ENCODE peak calls at places on chromosomes 1 and 21, in eight cellular contexts. Y is OCI-LY7, O is mucosa of descending colon, P is BE2C, E is tibial artery, L is suprapubic skin, Z is GM23338, I is body of pancreas. X is an unnamed sample.

GRCh38 chr1:61083014-61083798 is 845 bp downstream of the NFIA start:
- DNase-seq in Y (peak), O (peak), P (peak), E (no peak), L (no peak), Z (peak), I (peak), X (no peak)

GRCh38 chr1:216119600-216119999 is 303.6 kb downstream of the USH2A start:
- DNase-seq in Y (peak), O (no peak), P (peak), E (no peak), L (no peak), Z (peak), I (no peak), X (no peak)

GRCh38 chr1:231803353-231803752 is 176.8 kb downstream of the DISC1 start:
- DNase-seq in Y (no peak), O (no peak), P (no peak), E (peak), L (no peak), Z (no peak), I (no peak), X (no peak)

GRCh38 chr1:43908226-43908625 is 25.4 kb upstream of the ARTN start:
- DNase-seq in Y (no peak), O (no peak), P (no peak), E (no peak), L (no peak), Z (no peak), I (no peak), X (no peak)

GRCh38 chr1:244050835-244051444 is at the start of gene ZBTB18:
- DNase-seq in Y (no peak), O (no peak), P (peak), E (no peak), L (no peak), Z (peak), I (peak), X (no peak)

GRCh38 chr1:78301141-78301540 is 189.6 kb upstream of the PTGFR start:
- DNase-seq in Y (no peak), O (no peak), P (no peak), E (no peak), L (no peak), Z (no peak), I (no peak), X (no peak)

GRCh38 chr1:205880923-205881322 is 31.0 kb upstream of the PM20D1 start:
- DNase-seq in Y (no peak), O (no peak), P (no peak), E (no peak), L (no peak), Z (no peak), I (no peak), X (no peak)

GRCh38 chr1:204188959-204189639 is 7.2 kb downstream of the KISS1 start:
- DNase-seq in Y (no peak), O (no peak), P (no peak), E (no peak), L (no peak), Z (no peak), I (no peak), X (no peak)

GRCh38 chr1:179230251-179230650 is 774 bp upstream of the ABL2 start:
- DNase-seq in Y (peak), O (no peak), P (no peak), E (no peak), L (no peak), Z (no peak), I (no peak), X (no peak)

GRCh38 chr1:108639899-108640560 is 20.9 kb downstream of the HENMT1 start:
- DNase-seq in Y (no peak), O (no peak), P (peak), E (no peak), L (no peak), Z (no peak), I (no peak), X (no peak)

GRCh38 chr1:211420389-211420788 is 71.6 kb downstream of the RD3 start:
- DNase-seq in Y (no peak), O (no peak), P (no peak), E (no peak), L (no peak), Z (no peak), I (no peak), X (no peak)

GRCh38 chr1:1040004-1040991 is 20.4 kb downstream of the AGRN start:
- DNase-seq in Y (peak), O (peak), P (peak), E (peak), L (no peak), Z (peak), I (peak), X (peak)

GRCh38 chr1:90201467-90202358 is 206.8 kb downstream of the ZNF326 start:
- DNase-seq in Y (no peak), O (no peak), P (no peak), E (no peak), L (no peak), Z (no peak), I (no peak), X (no peak)

GRCh38 chr1:16727190-16728111 is 12.9 kb upstream of the RNU1-4 start:
- DNase-seq in Y (peak), O (peak), P (peak), E (peak), L (peak), Z (peak), I (no peak), X (peak)

GRCh38 chr1:65207317-65207716 is 59.3 kb downstream of the AK4 start:
- DNase-seq in Y (peak), O (no peak), P (no peak), E (no peak), L (no peak), Z (no peak), I (no peak), X (no peak)

GRCh38 chr1:159752135-159752580 is 28.6 kb upstream of the DUSP23 start:
- DNase-seq in Y (no peak), O (no peak), P (no peak), E (peak), L (peak), Z (no peak), I (peak), X (peak)

GRCh38 chr1:1066403-1067283 is 7.5 kb downstream of the RNF223 start:
- DNase-seq in Y (no peak), O (no peak), P (no peak), E (no peak), L (no peak), Z (no peak), I (no peak), X (no peak)

GRCh38 chr1:173328961-173329360 is 121.8 kb upstream of the TNFSF4 start:
- DNase-seq in Y (no peak), O (no peak), P (no peak), E (no peak), L (no peak), Z (no peak), I (no peak), X (no peak)

GRCh38 chr21:29005696-29006095 is 13.0 kb upstream of the LTN1 start:
- DNase-seq in Y (no peak), O (no peak), P (no peak), E (no peak), L (no peak), Z (no peak), I (no peak), X (no peak)

GRCh38 chr21:17492415-17493168 is 20.3 kb upstream of the CXADR start:
- DNase-seq in Y (no peak), O (no peak), P (no peak), E (no peak), L (no peak), Z (no peak), I (no peak), X (no peak)

GRCh38 chr1:108050134-108050533 is 85.2 kb upstream of the VAV3 start:
- DNase-seq in Y (no peak), O (no peak), P (no peak), E (peak), L (no peak), Z (no peak), I (no peak), X (no peak)

GRCh38 chr1:155014709-155015508 is 12.3 kb downstream of the ZBTB7B start:
- DNase-seq in Y (no peak), O (peak), P (no peak), E (no peak), L (no peak), Z (no peak), I (no peak), X (no peak)

GRCh38 chr1:184805667-184806295 is 51.1 kb upstream of the EDEM3 start:
- DNase-seq in Y (peak), O (peak), P (peak), E (peak), L (peak), Z (peak), I (peak), X (peak)

GRCh38 chr1:61013189-61013952 is 69.0 kb upstream of the NFIA start:
- DNase-seq in Y (no peak), O (no peak), P (no peak), E (no peak), L (no peak), Z (no peak), I (no peak), X (no peak)

GRCh38 chr1:59477286-59477685 is 180.4 kb downstream of the FGGY start:
- DNase-seq in Y (no peak), O (no peak), P (no peak), E (no peak), L (no peak), Z (no peak), I (no peak), X (no peak)

GRCh38 chr21:33976082-33976979 is 60.7 kb upstream of the ATP5PO start:
- DNase-seq in Y (peak), O (no peak), P (no peak), E (no peak), L (no peak), Z (peak), I (no peak), X (peak)

GRCh38 chr1:36565576-36566501 is 83.1 kb upstream of the CSF3R start:
- DNase-seq in Y (no peak), O (no peak), P (no peak), E (peak), L (peak), Z (peak), I (peak), X (no peak)

GRCh38 chr1:45205000-45205909 is 1.1 kb downstream of the ZSWIM5 start:
- DNase-seq in Y (peak), O (peak), P (peak), E (peak), L (no peak), Z (peak), I (peak), X (peak)

GRCh38 chr1:155967410-155968400 is 10.6 kb downstream of the ARHGEF2 start:
- DNase-seq in Y (no peak), O (no peak), P (no peak), E (no peak), L (no peak), Z (peak), I (no peak), X (no peak)

GRCh38 chr1:192147626-192148025 is 10.6 kb upstream of the RGS18 start:
- DNase-seq in Y (no peak), O (no peak), P (no peak), E (no peak), L (no peak), Z (no peak), I (no peak), X (no peak)

GRCh38 chr1:155607708-155608107 is 2.3 kb upstream of the MSTO1 start:
- DNase-seq in Y (peak), O (no peak), P (no peak), E (no peak), L (no peak), Z (no peak), I (no peak), X (no peak)

GRCh38 chr1:176691251-176692228 is 228.6 kb downstream of the PAPPA2 start:
- DNase-seq in Y (peak), O (no peak), P (peak), E (no peak), L (no peak), Z (peak), I (peak), X (peak)

GRCh38 chr1:67052741-67053534 is 1.0 kb downstream of the SLC35D1 start:
- DNase-seq in Y (peak), O (peak), P (peak), E (peak), L (no peak), Z (peak), I (peak), X (peak)

GRCh38 chr1:208149776-208150514 is 94.2 kb downstream of the PLXNA2 start:
- DNase-seq in Y (no peak), O (peak), P (no peak), E (no peak), L (no peak), Z (no peak), I (peak), X (peak)

GRCh38 chr1:240888039-240888786 is 276.3 kb upstream of the GREM2 start:
- DNase-seq in Y (peak), O (no peak), P (peak), E (no peak), L (no peak), Z (peak), I (peak), X (peak)

GRCh38 chr1:156160744-156161181 is 7.4 kb downstream of the SEMA4A start:
- DNase-seq in Y (no peak), O (peak), P (peak), E (peak), L (peak), Z (peak), I (peak), X (peak)

GRCh38 chr1:24275104-24275410 is 44.1 kb upstream of the GRHL3 start:
- DNase-seq in Y (no peak), O (no peak), P (no peak), E (no peak), L (no peak), Z (no peak), I (no peak), X (no peak)

GRCh38 chr1:155177192-155177917 is 3.7 kb downstream of the TRIM46 start:
- DNase-seq in Y (no peak), O (no peak), P (no peak), E (no peak), L (no peak), Z (no peak), I (peak), X (peak)

GRCh38 chr21:16837319-16837718 is 675.5 kb upstream of the CXADR start:
- DNase-seq in Y (no peak), O (no peak), P (no peak), E (no peak), L (no peak), Z (no peak), I (no peak), X (no peak)

DNA sequence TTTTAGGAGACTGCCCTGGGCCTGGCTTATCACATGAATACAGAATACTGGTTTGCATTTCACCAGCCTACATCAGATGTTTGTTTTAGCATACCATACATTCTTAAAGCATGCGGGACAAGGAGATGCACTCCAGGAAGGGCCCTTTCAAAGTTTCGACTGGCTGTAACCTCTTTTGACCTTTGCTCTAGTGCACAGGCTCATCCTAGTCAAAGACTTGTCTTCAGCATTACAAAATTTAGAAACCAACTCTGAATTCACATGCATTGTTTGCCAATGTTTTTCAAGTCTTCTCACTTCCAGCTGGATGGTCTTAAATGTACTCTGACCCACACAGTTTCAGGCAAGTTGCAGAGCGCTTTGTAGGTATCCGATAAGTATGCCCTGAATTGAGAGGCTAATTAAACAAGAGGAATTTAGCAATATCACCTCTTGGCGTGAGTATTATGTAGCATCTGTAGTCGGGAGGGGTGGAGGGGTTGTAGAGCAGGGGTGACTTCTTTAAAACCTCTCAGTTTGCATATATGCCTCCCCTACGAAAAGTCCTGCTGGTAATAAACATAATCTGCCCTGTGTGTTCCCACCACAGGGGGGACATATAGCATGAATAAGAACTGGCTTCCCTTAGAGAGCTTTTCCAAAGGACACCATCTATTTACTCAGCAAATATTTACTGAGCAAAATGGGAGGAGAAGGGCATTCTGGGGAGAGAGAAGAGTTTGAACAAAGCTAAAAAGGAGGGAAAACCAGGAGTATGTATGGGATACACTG is 24.4 kb upstream of the AHCYL1 start:
- DNase-seq in Y (no peak), O (no peak), P (no peak), E (no peak), L (no peak), Z (peak), I (no peak), X (peak)
- H3K4me3 ChIP-seq in Y (no peak), O (no peak), P (no peak), E (no peak), L (no peak), Z (peak), I (no peak), X (no peak)

GRCh38 chr1:170856455-170856854 is 78.9 kb upstream of the MROH9 start:
- DNase-seq in Y (no peak), O (no peak), P (no peak), E (no peak), L (no peak), Z (no peak), I (no peak), X (no peak)
- TF ChIP-seq CTCF in Y (no peak), O (no peak), P (no peak), E (no peak), L (no peak), Z (no peak), I (no peak), X (no peak)

DNA sequence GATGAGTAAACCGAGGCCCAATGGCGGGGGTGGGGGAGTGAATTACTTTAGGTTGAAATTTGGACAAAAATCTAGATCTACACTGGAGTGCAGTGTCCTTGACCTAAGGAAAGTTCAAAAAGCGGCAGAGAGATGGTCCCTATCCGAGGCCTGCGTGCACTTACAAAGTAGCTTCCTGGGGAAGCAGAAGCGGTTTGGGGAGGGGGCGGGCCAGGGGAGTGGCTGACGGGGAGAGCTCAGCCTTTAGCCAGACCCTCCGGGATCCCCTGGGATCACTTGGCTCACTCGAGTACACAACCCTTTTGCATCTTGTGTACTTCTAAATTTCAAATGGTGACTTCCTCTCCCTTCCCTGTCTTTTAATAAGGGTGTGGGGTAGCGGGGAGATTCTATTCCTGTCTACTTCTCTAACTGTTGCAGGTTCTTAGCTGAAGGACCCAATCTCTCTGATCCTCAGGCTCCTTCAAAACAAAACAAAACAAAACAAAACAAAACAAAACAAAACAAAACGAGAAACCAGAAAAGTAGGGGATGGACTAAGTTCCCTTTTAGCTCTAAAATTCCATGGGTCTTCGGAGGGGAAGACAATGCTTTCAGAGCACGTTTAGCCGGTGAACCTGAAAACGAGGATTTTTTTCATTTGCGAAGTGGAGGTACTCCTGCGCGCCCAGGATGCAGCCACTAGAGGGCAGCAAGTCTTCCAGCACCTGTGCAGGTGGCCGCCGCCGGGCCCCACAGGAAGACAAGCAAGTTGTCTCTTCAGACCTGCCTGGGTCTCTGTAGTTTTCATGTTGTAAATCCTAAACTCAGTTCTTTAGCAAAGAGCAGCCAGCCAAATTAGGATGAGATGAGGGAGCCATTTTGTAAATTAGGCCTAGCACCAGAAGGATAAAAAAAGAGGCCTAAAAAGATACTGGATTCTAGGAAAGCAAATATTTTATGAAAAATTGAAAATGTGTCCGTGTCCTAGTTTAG is 17.9 kb upstream of the SNX27 start:
- DNase-seq in Y (peak), O (peak), P (peak), E (peak), L (peak), Z (peak), I (peak), X (peak)
- H3K4me3 ChIP-seq in Y (no peak), O (no peak), P (peak), E (no peak), L (no peak), Z (peak), I (no peak), X (no peak)

GRCh38 chr1:114609826-114610225 is 28.4 kb upstream of the BCAS2 start:
- DNase-seq in Y (peak), O (no peak), P (no peak), E (no peak), L (no peak), Z (no peak), I (no peak), X (no peak)
- TF ChIP-seq CTCF in Y (no peak), O (no peak), P (no peak), E (no peak), L (no peak), Z (no peak), I (no peak), X (no peak)